ENCODE peak calls at places on chromosome 18, in four cellular contexts. One of them, this sample, is unnamed.

GRCh38 chr18:5955861-5956260 is 60.5 kb upstream of the TMEM200C start:
- DNase-seq in body of pancreas: no peak
- DNase-seq in breast epithelium: no peak
- DNase-seq in right lobe of liver: no peak
- DNase-seq in this sample: no peak

GRCh38 chr18:30582078-30582477 is 460.5 kb downstream of the DSC3 start:
- DNase-seq in body of pancreas: no peak
- DNase-seq in breast epithelium: no peak
- DNase-seq in right lobe of liver: no peak
- DNase-seq in this sample: no peak

GRCh38 chr18:28086530-28087172 is 90.3 kb downstream of the CDH2 start:
- DNase-seq in body of pancreas: no peak
- DNase-seq in breast epithelium: no peak
- DNase-seq in right lobe of liver: no peak
- DNase-seq in this sample: no peak

GRCh38 chr18:6434987-6435709 is 20.4 kb upstream of the L3MBTL4 start:
- DNase-seq in body of pancreas: no peak
- DNase-seq in breast epithelium: no peak
- DNase-seq in right lobe of liver: no peak
- DNase-seq in this sample: no peak

GRCh38 chr18:72601944-72602343 is 57.8 kb upstream of the CBLN2 start:
- DNase-seq in body of pancreas: no peak
- DNase-seq in breast epithelium: no peak
- DNase-seq in right lobe of liver: no peak
- DNase-seq in this sample: no peak

GRCh38 chr18:34942975-34943374 is 98.2 kb upstream of the MAPRE2 start:
- DNase-seq in body of pancreas: peak
- DNase-seq in breast epithelium: no peak
- DNase-seq in right lobe of liver: no peak
- DNase-seq in this sample: no peak

GRCh38 chr18:28961669-28962228 is 784.8 kb upstream of the CDH2 start:
- DNase-seq in body of pancreas: no peak
- DNase-seq in breast epithelium: no peak
- DNase-seq in right lobe of liver: no peak
- DNase-seq in this sample: peak

GRCh38 chr18:59986139-59986538 is 86.3 kb downstream of the PMAIP1 start:
- DNase-seq in body of pancreas: no peak
- DNase-seq in breast epithelium: no peak
- DNase-seq in right lobe of liver: no peak
- DNase-seq in this sample: no peak

GRCh38 chr18:21393986-21394385 is 152.0 kb downstream of the GREB1L start:
- DNase-seq in body of pancreas: no peak
- DNase-seq in breast epithelium: no peak
- DNase-seq in right lobe of liver: no peak
- DNase-seq in this sample: no peak

GRCh38 chr18:25349131-25349925 is 2.6 kb downstream of the ZNF521 start:
- DNase-seq in body of pancreas: no peak
- DNase-seq in breast epithelium: no peak
- DNase-seq in right lobe of liver: no peak
- DNase-seq in this sample: peak

GRCh38 chr18:28175930-28176673 is 828 bp downstream of the CDH2 start:
- DNase-seq in body of pancreas: no peak
- DNase-seq in breast epithelium: no peak
- DNase-seq in right lobe of liver: peak
- DNase-seq in this sample: peak

GRCh38 chr18:46462523-46462922 is 194.5 kb downstream of the LOXHD1 start:
- DNase-seq in body of pancreas: no peak
- DNase-seq in breast epithelium: no peak
- DNase-seq in right lobe of liver: no peak
- DNase-seq in this sample: no peak

GRCh38 chr18:7467708-7468466 is 99.2 kb upstream of the PTPRM start:
- DNase-seq in body of pancreas: no peak
- DNase-seq in breast epithelium: no peak
- DNase-seq in right lobe of liver: no peak
- DNase-seq in this sample: no peak

GRCh38 chr18:5106730-5107129 is 90.3 kb downstream of the AKAIN1 start:
- DNase-seq in body of pancreas: no peak
- DNase-seq in breast epithelium: no peak
- DNase-seq in right lobe of liver: no peak
- DNase-seq in this sample: no peak

GRCh38 chr18:12679183-12679786 is 21.4 kb upstream of the SPIRE1 start:
- DNase-seq in body of pancreas: peak
- DNase-seq in breast epithelium: no peak
- DNase-seq in right lobe of liver: no peak
- DNase-seq in this sample: peak
- TF ChIP-seq POLR2A in body of pancreas: no peak
- TF ChIP-seq POLR2A in breast epithelium: no peak
- TF ChIP-seq POLR2A in right lobe of liver: no peak
- TF ChIP-seq POLR2A in this sample: no peak

GRCh38 chr18:80147037-80147417 is 38.0 kb downstream of the ADNP2 start:
- DNase-seq in body of pancreas: no peak
- DNase-seq in breast epithelium: no peak
- DNase-seq in right lobe of liver: no peak
- DNase-seq in this sample: no peak
- H3K4me3 ChIP-seq in body of pancreas: no peak
- H3K4me3 ChIP-seq in breast epithelium: peak
- H3K4me3 ChIP-seq in right lobe of liver: peak
- H3K4me3 ChIP-seq in this sample: peak

GRCh38 chr18:58398648-58399398 is 230.1 kb downstream of the ALPK2 start:
- DNase-seq in body of pancreas: no peak
- DNase-seq in breast epithelium: no peak
- DNase-seq in right lobe of liver: peak
- DNase-seq in this sample: no peak

GRCh38 chr18:58401191-58401590 is 227.7 kb downstream of the ALPK2 start:
- DNase-seq in body of pancreas: no peak
- DNase-seq in breast epithelium: no peak
- DNase-seq in right lobe of liver: no peak
- DNase-seq in this sample: no peak

GRCh38 chr18:58402951-58403702 is 225.8 kb downstream of the ALPK2 start:
- DNase-seq in body of pancreas: no peak
- DNase-seq in breast epithelium: no peak
- DNase-seq in right lobe of liver: peak
- DNase-seq in this sample: no peak

GRCh38 chr18:58402247-58402646 is 226.6 kb downstream of the ALPK2 start:
- DNase-seq in body of pancreas: peak
- DNase-seq in breast epithelium: no peak
- DNase-seq in right lobe of liver: no peak
- DNase-seq in this sample: no peak

DNA sequence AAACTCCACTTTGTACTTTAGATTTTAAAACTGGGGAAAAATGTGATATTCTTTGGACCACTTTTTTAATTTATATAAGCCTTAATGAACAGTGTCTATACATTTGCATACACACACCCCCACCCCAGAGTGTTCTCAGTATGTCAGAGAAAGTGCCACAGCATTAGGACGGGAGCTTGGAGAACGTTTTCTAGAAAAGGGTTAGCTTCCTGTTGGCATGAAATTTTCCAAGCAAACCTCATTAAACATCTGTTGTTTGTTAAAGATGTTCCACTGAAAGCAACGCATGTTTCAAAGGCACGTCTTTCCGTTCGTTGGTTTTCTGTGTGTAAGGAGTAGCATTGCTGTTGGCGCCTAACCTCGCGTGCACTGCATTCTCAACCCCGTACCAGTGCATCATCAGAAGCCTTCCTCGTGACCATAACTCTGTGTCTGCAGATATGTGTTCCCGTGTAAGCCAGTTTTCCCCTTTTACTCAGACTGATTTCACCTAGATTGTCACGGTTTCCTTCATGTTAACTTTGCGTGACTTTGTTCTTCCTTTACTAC is 228.5 kb downstream of the ALPK2 start:
- DNase-seq in body of pancreas: no peak
- DNase-seq in breast epithelium: no peak
- DNase-seq in right lobe of liver: no peak
- DNase-seq in this sample: no peak
- TF ChIP-seq CTCF in body of pancreas: no peak
- TF ChIP-seq CTCF in breast epithelium: no peak
- TF ChIP-seq CTCF in right lobe of liver: no peak
- TF ChIP-seq CTCF in this sample: no peak

DNA sequence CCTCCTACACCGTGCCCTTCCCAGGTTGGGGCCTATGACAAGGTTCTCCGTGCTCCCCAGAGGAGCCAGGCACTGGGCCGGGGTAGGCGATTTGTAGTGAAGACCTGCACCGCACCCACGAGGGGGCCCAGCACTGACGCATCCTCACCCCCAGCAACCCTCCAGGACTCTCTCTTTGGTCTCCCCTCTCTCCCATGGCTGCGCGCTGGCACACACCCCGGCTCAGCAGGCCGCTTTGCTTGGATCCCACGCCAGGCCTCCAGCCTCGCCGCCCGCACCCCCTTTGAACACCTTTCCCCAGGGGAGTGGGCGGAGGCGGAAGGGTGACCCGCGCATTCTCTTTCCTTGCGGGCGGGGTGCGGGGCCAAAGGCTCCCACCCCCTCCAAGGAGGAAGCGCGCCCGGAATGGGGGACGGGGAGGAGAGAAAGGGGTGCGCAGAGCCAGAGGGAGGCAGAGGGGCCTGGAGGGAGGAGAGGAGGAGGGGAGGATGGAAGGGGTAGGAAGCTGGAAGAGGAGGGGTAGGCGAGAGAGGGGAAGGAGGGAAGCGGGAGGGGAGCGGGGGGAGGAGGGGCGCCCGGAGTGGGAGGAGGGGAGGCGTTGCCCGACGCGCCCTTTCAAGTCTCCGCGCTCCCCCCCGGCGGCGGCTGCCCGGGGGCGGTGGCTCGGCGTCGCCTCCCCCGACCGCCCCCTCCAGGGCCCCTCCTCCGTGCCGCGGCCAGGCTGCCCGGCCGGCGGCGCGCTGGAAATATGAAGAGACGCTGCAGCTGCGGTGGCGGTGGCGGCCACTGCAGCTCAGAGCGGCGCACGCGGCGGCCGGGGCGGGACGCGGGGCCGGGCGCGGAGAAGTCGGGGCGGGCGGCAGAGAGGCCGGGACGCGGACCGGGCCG is at the start of gene APCDD1:
- DNase-seq in body of pancreas: peak
- DNase-seq in breast epithelium: peak
- DNase-seq in right lobe of liver: no peak
- DNase-seq in this sample: peak
- TF ChIP-seq POLR2A in body of pancreas: peak
- TF ChIP-seq POLR2A in breast epithelium: no peak
- TF ChIP-seq POLR2A in right lobe of liver: no peak
- TF ChIP-seq POLR2A in this sample: no peak

GRCh38 chr18:48408111-48408726 is 964 bp downstream of the ZBTB7C start:
- DNase-seq in body of pancreas: peak
- DNase-seq in breast epithelium: no peak
- DNase-seq in right lobe of liver: no peak
- DNase-seq in this sample: peak
- H3K4me3 ChIP-seq in body of pancreas: no peak
- H3K4me3 ChIP-seq in breast epithelium: peak
- H3K4me3 ChIP-seq in right lobe of liver: peak
- H3K4me3 ChIP-seq in this sample: peak

This sample was measured in testis.